ENCODE peak calls at places on chromosomes 5 and 9, in four cellular contexts. F is activated CD8-positive, alpha-beta memory T cell treated with anti-CD3 and anti-CD28 coated beads for 48 hours; W is RWPE1; R is NT2/D1. G is an unnamed sample.

GRCh38 chr5:8057764-8058163 is 188.8 kb downstream of the MTRR start:
- DNase-seq in W (no peak), R (no peak), F (no peak), G (no peak)

GRCh38 chr9:80094176-80094771 is 522.5 kb downstream of the TLE4 start:
- DNase-seq in F (no peak), R (no peak), W (no peak), G (no peak)

GRCh38 chr9:137416563-137417151 is 6.3 kb downstream of the EXD3 start:
- DNase-seq in F (no peak), R (no peak), W (no peak), G (no peak)

GRCh38 chr9:4206718-4207117 is 93.2 kb downstream of the GLIS3 start:
- DNase-seq in W (no peak), F (no peak), R (no peak), G (no peak)

GRCh38 chr5:136155769-136156168 is 23.1 kb downstream of the SMAD5 start:
- DNase-seq in W (no peak), R (no peak), F (no peak), G (no peak)

GRCh38 chr5:55969956-55970355 is 24.8 kb downstream of the IL6ST start:
- DNase-seq in R (no peak), W (peak), F (no peak), G (no peak)

GRCh38 chr9:34546102-34546833 is 23.5 kb upstream of the ENHO start:
- DNase-seq in F (no peak), W (no peak), R (no peak), G (no peak)

GRCh38 chr9:68749135-68749534 is 44.1 kb downstream of the PIP5K1B start:
- DNase-seq in W (no peak), F (no peak), R (no peak), G (no peak)

GRCh38 chr9:13268469-13268868 is 11.0 kb downstream of the MPDZ start:
- DNase-seq in F (no peak), W (peak), R (no peak), G (no peak)

GRCh38 chr5:138109463-138110265 is 25.8 kb downstream of the WNT8A start:
- DNase-seq in R (no peak), F (no peak), W (no peak), G (no peak)

GRCh38 chr9:27489087-27489876 is 34.8 kb upstream of the IFNK start:
- DNase-seq in F (no peak), R (no peak), W (no peak), G (no peak)

GRCh38 chr5:67725591-67725990 is 490.0 kb upstream of the PIK3R1 start:
- DNase-seq in W (no peak), F (no peak), R (no peak), G (no peak)

GRCh38 chr5:128984480-128984879 is 19.2 kb downstream of the SLC27A6 start:
- DNase-seq in W (no peak), R (no peak), F (no peak), G (no peak)

G was measured in SK-N-DZ.